ENCODE peak calls at places on chromosomes 3 and 15, in seven cellular contexts. G is pancreas, X is astrocyte, T is GM23248, D is GM23338, C is IMR-90, E is upper lobe of right lung. V is an unnamed sample.

GRCh38 chr3:53821631-53822068 is 24.6 kb downstream of the CHDH start:
- DNase-seq in D (no peak), T (peak), C (peak), G (no peak), X (no peak), E (no peak), V (peak)

GRCh38 chr15:68775671-68776476 is 44.8 kb downstream of the ANP32A start:
- DNase-seq in C (peak), G (no peak), T (peak), E (no peak), X (peak), D (no peak), V (no peak)

GRCh38 chr3:127042634-127043033 is 59.7 kb downstream of the PLXNA1 start:
- DNase-seq in E (peak), T (no peak), G (no peak), D (no peak), C (no peak), X (no peak), V (no peak)

GRCh38 chr15:62240121-62240520 is 75.0 kb upstream of the C2CD4B start:
- DNase-seq in G (no peak), D (no peak), T (no peak), C (no peak), E (no peak), X (no peak), V (no peak)

GRCh38 chr15:76840830-76841460 is 64.2 kb downstream of the SCAPER start:
- DNase-seq in C (peak), G (no peak), T (peak), E (no peak), D (peak), X (peak), V (peak)

GRCh38 chr15:80582816-80583423 is 112.2 kb upstream of the ABHD17C start:
- DNase-seq in T (no peak), E (peak), C (no peak), D (no peak), G (no peak), X (no peak), V (no peak)

GRCh38 chr3:136350557-136350956 is 100.4 kb downstream of the PCCB start:
- DNase-seq in C (peak), X (peak), G (no peak), T (peak), D (no peak), E (no peak), V (no peak)

GRCh38 chr3:2180661-2181060 is 82.0 kb downstream of the CNTN4 start:
- DNase-seq in D (no peak), X (no peak), E (no peak), C (no peak), G (no peak), T (no peak), V (no peak)

GRCh38 chr3:51813539-51813938 is 34.5 kb upstream of the IQCF6 start:
- DNase-seq in E (no peak), D (no peak), T (no peak), C (no peak), X (no peak), G (no peak), V (no peak)

GRCh38 chr3:185316740-185317407 is 46.1 kb upstream of the MAP3K13 start:
- DNase-seq in E (no peak), G (no peak), C (peak), D (no peak), X (peak), T (no peak), V (no peak)

GRCh38 chr3:101825904-101826445 is 23.3 kb upstream of the NFKBIZ start:
- DNase-seq in T (peak), G (no peak), X (no peak), D (no peak), E (no peak), C (peak), V (no peak)

GRCh38 chr15:63510548-63510940 is 6.2 kb downstream of the USP3 start:
- DNase-seq in C (no peak), T (no peak), X (no peak), G (no peak), E (no peak), D (no peak), V (no peak)
- H3K4me3 ChIP-seq in C (no peak), T (peak), X (no peak), G (no peak), E (no peak), D (no peak), V (no peak)

GRCh38 chr15:59887211-59887610 is 116.9 kb upstream of the FOXB1 start:
- DNase-seq in C (no peak), T (no peak), G (no peak), X (no peak), D (no peak), E (no peak), V (no peak)
- H3K27ac ChIP-seq in C (no peak), T (no peak), G (no peak), X (no peak), D (no peak), E (no peak), V (no peak)

GRCh38 chr3:146747928-146748327 is 142.8 kb upstream of the PLSCR5 start:
- DNase-seq in E (no peak), D (peak), C (peak), T (peak), X (peak), G (no peak), V (no peak)
- H3K4me3 ChIP-seq in E (no peak), D (no peak), C (no peak), T (no peak), X (no peak), G (no peak), V (no peak)

GRCh38 chr3:186697510-186697909 is 19.6 kb upstream of the KNG1 start:
- DNase-seq in T (no peak), X (no peak), D (no peak), C (no peak), G (no peak), E (no peak), V (no peak)
- H3K27ac ChIP-seq in T (no peak), X (no peak), D (no peak), C (no peak), G (no peak), E (no peak), V (no peak)

DNA sequence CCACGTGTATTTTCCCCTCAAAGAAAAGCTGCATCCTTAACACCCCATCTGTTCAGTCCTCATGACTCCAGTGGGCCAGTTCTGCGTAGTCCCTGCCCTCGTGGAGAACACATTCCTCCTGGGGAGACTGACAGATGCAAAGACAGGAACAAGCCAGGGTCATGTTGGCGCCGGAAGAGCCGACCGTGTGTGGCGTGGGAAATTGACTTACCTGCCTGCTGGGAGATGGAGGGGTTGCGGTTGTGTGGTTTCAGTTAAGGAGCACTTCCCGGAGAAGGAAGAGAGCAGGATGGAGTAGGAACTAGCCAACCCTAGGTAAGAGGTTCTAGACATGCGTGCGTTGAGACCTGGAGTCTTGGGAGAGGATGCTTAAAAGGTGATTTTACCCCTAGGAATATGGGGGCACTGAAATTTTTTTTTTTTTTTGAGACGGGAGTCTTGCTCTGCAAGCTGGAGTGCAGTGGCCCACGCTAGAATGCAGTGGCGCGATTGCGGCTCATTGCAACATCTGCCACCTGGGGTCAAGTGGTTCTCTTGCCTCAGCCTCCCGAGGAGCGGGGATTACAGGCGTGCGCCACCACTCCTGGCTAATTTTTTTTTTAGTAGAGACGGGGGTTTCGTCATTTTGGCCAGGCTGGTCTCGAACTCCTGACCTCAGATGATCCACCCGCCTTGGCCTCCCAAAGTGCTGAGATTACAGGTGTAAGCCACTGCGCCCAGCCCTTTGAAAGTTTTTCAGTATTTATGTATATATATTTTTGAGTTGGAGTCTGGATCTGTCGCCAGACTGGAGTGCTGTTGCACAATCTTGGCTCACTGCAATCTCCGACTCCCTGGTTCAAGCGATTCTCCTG is 1.4 kb downstream of the VHL start:
- DNase-seq in T (peak), D (peak), G (no peak), C (no peak), E (no peak), X (no peak), V (peak)
- H3K4me3 ChIP-seq in T (peak), D (peak), G (peak), C (peak), E (peak), X (peak), V (peak)

DNA sequence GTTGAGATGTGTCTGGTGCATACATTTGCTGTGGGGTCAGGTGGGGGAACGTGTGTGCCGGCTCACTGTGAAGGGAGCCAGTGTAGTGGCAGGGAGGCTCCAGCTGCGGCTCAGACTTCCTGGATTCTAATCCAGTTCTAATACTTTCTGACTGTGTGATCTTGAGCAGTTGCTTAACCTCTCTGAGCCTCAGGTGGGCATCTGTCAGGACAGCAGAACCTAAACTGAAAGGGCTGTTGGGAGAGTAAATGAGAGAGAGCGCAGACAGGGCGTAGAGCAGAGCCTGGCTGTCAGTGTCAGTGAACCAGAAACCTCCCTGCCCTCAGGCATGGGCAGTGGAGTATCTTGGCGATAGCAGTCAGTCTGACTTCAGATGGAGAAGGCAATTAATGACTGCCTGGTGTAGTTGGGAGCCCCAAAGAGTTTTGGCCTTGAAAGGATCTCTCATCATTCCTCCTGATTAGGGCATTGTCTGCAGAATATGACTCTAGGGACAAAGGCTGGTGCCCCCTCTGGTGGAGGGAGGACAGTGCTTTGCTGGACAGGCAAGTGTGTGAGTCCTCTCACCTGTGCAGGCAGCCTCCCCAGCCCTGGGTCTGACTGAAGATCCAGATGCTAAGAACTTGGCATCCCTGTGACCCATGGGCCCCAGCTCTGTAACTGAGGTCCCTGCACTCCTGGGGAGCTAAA is 9.6 kb downstream of the KBTBD13 start:
- DNase-seq in D (peak), G (no peak), C (peak), X (no peak), E (no peak), T (peak), V (peak)
- H3K27ac ChIP-seq in D (no peak), G (no peak), C (no peak), X (no peak), E (peak), T (no peak), V (no peak)

GRCh38 chr3:56795097-56795806 is 6.5 kb downstream of the ARHGEF3 start:
- DNase-seq in T (peak), E (no peak), G (no peak), D (no peak), C (peak), X (no peak), V (no peak)
- H3K4me3 ChIP-seq in T (no peak), E (no peak), G (no peak), D (no peak), C (no peak), X (no peak), V (no peak)

DNA sequence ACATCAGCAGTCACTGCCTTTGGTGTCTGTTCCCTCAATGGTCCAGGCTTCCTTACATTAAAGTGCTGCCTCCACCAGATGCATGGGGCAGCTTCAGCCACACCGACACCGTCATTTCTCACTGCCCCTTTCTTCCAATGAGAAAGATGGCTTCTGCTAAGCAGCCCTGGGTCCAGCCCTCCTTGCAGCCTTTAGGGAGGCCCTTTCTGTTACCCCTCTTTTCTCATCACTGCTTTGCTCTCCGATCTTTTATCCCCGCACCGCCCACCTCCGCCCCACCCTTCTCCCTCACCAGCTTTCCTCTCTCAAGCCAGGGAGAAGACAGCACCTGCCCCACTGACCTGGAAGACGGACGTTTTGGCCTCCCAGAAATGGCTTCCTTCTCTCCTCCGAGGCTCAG is 28.2 kb upstream of the CXCR6 start:
- DNase-seq in G (no peak), X (no peak), E (no peak), D (no peak), C (no peak), T (no peak), V (no peak)
- H3K27ac ChIP-seq in G (no peak), X (no peak), E (no peak), D (no peak), C (no peak), T (no peak), V (peak)

V was measured in small intestine.